ENCODE peak calls at places on chromosomes 11 and 22, in ten cellular contexts. S, H, C, E, T, I, Q, Z, L and M are unnamed samples.

GRCh38 chr22:35460678-35461077 is 60.7 kb downstream of the MCM5 start:
- DNase-seq in S (no peak), H (no peak), C (no peak), E (no peak), T (no peak), I (no peak), Q (no peak), Z (no peak), L (no peak), M (no peak)

GRCh38 chr22:32785636-32786418 is 15.7 kb upstream of the TIMP3 start:
- DNase-seq in S (no peak), H (no peak), C (no peak), E (no peak), T (no peak), I (no peak), Q (no peak), Z (no peak), L (no peak), M (no peak)

GRCh38 chr11:73980001-73980960 is 2.4 kb downstream of the UCP2 start:
- DNase-seq in S (peak; percentile 74), H (no peak), C (peak; percentile 22), E (no peak), T (no peak), I (no peak), Q (peak; percentile 26), Z (peak; percentile 56), L (peak; percentile 58), M (peak; percentile 75)

GRCh38 chr11:75014129-75014528 is 25.4 kb downstream of the NEU3 start:
- DNase-seq in S (no peak), H (no peak), C (peak; percentile 23), E (no peak), T (no peak), I (no peak), Q (peak; percentile 36), Z (no peak), L (no peak), M (no peak)

GRCh38 chr11:110091995-110092576 is 1.1 kb upstream of the ZC3H12C start:
- DNase-seq in S (no peak), H (no peak), C (no peak), E (no peak), T (no peak), I (no peak), Q (no peak), Z (no peak), L (no peak), M (no peak)

GRCh38 chr22:42074153-42074750 is at the start of gene PHETA2:
- DNase-seq in S (peak; percentile 43), H (peak; percentile 51), C (no peak), E (peak; percentile 14), T (peak; percentile 65), I (no peak), Q (no peak), Z (peak; percentile 48), L (no peak), M (peak; percentile 80)

GRCh38 chr11:78834886-78835285 is 260.2 kb upstream of the NARS2 start:
- DNase-seq in S (no peak), H (no peak), C (no peak), E (no peak), T (no peak), I (no peak), Q (no peak), Z (no peak), L (no peak), M (no peak)

GRCh38 chr11:63643205-63643604 is 28.0 kb downstream of the ATL3 start:
- DNase-seq in S (no peak), H (no peak), C (no peak), E (no peak), T (no peak), I (no peak), Q (no peak), Z (no peak), L (no peak), M (no peak)

GRCh38 chr11:19320764-19321163 is 80.0 kb upstream of the E2F8 start:
- DNase-seq in S (no peak), H (no peak), C (peak; percentile 16), E (no peak), T (no peak), I (no peak), Q (no peak), Z (no peak), L (no peak), M (no peak)

GRCh38 chr22:48270731-48271130 is 1508.3 kb downstream of the TBC1D22A start:
- DNase-seq in S (no peak), H (no peak), C (no peak), E (no peak), T (no peak), I (no peak), Q (no peak), Z (no peak), L (no peak), M (no peak)

GRCh38 chr11:104873252-104873651 is 25.0 kb downstream of the CASP12 start:
- DNase-seq in S (no peak), H (peak; percentile 37), C (no peak), E (no peak), T (no peak), I (no peak), Q (no peak), Z (peak; percentile 37), L (no peak), M (no peak)

GRCh38 chr22:36762687-36763260 is 13.1 kb downstream of the IFT27 start:
- DNase-seq in S (no peak), H (no peak), C (peak; percentile 57), E (no peak), T (no peak), I (no peak), Q (no peak), Z (peak; percentile 14), L (peak; percentile 55), M (peak; percentile 39)

GRCh38 chr22:20026996-20027601 is 6.2 kb downstream of the TANGO2 start:
- DNase-seq in S (no peak), H (no peak), C (no peak), E (no peak), T (no peak), I (no peak), Q (no peak), Z (peak; percentile 15), L (no peak), M (peak; percentile 48)

GRCh38 chr22:26023104-26023775 is 146.0 kb upstream of the SEZ6L start:
- DNase-seq in S (no peak), H (peak; percentile 19), C (no peak), E (no peak), T (no peak), I (no peak), Q (no peak), Z (peak; percentile 34), L (no peak), M (no peak)

GRCh38 chr22:42321908-42322561 is 51.6 kb upstream of the TCF20 start:
- DNase-seq in S (no peak), H (no peak), C (no peak), E (peak; percentile 86), T (no peak), I (no peak), Q (peak; percentile 89), Z (no peak), L (no peak), M (no peak)

DNA sequence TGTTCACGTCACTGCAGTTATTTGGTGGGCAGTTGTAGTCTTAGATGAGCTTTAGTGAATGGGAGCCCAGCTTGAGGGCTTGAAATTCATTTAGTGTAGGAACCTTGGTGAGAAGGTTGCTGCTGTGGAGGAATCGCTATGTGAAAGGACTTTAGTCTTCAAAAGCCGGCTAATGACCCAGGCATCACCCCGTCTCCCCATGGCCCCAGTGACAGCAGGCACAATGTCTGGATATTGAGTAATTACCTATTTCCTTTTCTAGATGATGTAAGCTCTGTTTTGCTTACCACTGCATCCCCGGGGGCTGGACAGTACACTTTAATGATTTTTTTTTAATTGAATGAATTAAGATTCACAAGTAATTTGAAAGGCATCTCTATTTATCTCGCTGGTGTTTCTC is 283.2 kb downstream of the ST3GAL4 start:
- DNase-seq in S (no peak), H (no peak), C (no peak), E (no peak), T (peak; percentile 27), I (no peak), Q (no peak), Z (no peak), L (no peak), M (no peak)
- TF ChIP-seq CTCF in S (no peak), H (no peak), C (no peak), E (no peak), T (no peak), I (no peak), Q (no peak), Z (no peak), L (no peak), M (no peak)

GRCh38 chr11:11148104-11148509 is 204.9 kb downstream of the CSNK2A3 start:
- DNase-seq in S (no peak), H (peak; percentile 66), C (peak; percentile 78), E (peak; percentile 25), T (no peak), I (peak; percentile 19), Q (peak; percentile 65), Z (peak; percentile 88), L (peak; percentile 74), M (no peak)
- TF ChIP-seq CTCF in S (no peak), H (no peak), C (peak; percentile 22), E (peak; percentile 55), T (peak; percentile 32), I (peak; percentile 66), Q (peak; percentile 49), Z (peak; percentile 59), L (no peak), M (peak; percentile 59)

GRCh38 chr11:96045622-96046456 is 121.9 kb upstream of the MTMR2 start:
- DNase-seq in S (no peak), H (peak; percentile 64), C (peak; percentile 21), E (peak; percentile 59), T (peak; percentile 24), I (no peak), Q (no peak), Z (peak; percentile 82), L (no peak), M (no peak)
- TF ChIP-seq CTCF in S (no peak), H (no peak), C (no peak), E (peak; percentile 43), T (peak; percentile 50), I (peak; percentile 49), Q (peak; percentile 21), Z (peak; percentile 57), L (no peak), M (peak; percentile 8)

GRCh38 chr22:18024956-18025720 is 777 bp upstream of the MICAL3 start:
- DNase-seq in S (no peak), H (no peak), C (no peak), E (no peak), T (peak; percentile 47), I (no peak), Q (no peak), Z (no peak), L (no peak), M (no peak)

GRCh38 chr22:18024276-18024939 is at the start of gene MICAL3:
- DNase-seq in S (peak; percentile 50), H (peak; percentile 38), C (no peak), E (peak; percentile 85), T (peak; percentile 93), I (no peak), Q (peak; percentile 68), Z (peak; percentile 39), L (peak; percentile 37), M (peak; percentile 41)

GRCh38 chr22:18021431-18021830 is 2.9 kb downstream of the MICAL3 start:
- DNase-seq in S (no peak), H (no peak), C (no peak), E (no peak), T (no peak), I (no peak), Q (peak; percentile 70), Z (no peak), L (no peak), M (no peak)

GRCh38 chr22:18022851-18023250 is 1.5 kb downstream of the MICAL3 start:
- DNase-seq in S (no peak), H (no peak), C (no peak), E (no peak), T (no peak), I (no peak), Q (no peak), Z (no peak), L (no peak), M (no peak)

GRCh38 chr22:18023509-18024275 is 669 bp downstream of the MICAL3 start:
- DNase-seq in S (no peak), H (peak; percentile 67), C (peak; percentile 74), E (peak; percentile 86), T (peak; percentile 87), I (no peak), Q (peak; percentile 86), Z (peak; percentile 80), L (peak; percentile 36), M (peak; percentile 84)
- TF ChIP-seq CTCF in S (no peak), H (no peak), C (peak; percentile 14), E (peak; percentile 4), T (no peak), I (peak; percentile 32), Q (no peak), Z (peak; percentile 7), L (no peak), M (no peak)